ENCODE peak calls at places on chromosomes 6 and 20, in eight cellular contexts. C is mucosa of descending colon, R is neural progenitor cell, B is tibial nerve, Q is cardiac muscle cell, J is IMR-90, U is right cardiac atrium, H is AG04450. Z is an unnamed sample.

GRCh38 chr20:11451793-11452291 is 465.9 kb upstream of the BTBD3 start:
- DNase-seq in C (no peak), R (peak; percentile 74), B (no peak), Q (no peak), J (peak; percentile 11), U (no peak), H (no peak), Z (peak; percentile 78)

GRCh38 chr6:111912904-111913303 is 39.7 kb upstream of the FYN start:
- DNase-seq in C (no peak), R (no peak), B (no peak), Q (no peak), J (no peak), U (no peak), H (no peak), Z (no peak)

GRCh38 chr6:106102034-106102433 is 15.9 kb downstream of the PRDM1 start:
- DNase-seq in C (no peak), R (no peak), B (no peak), Q (no peak), J (no peak), U (no peak), H (no peak), Z (no peak)

GRCh38 chr6:16758163-16758975 is 2.9 kb downstream of the ATXN1 start:
- DNase-seq in C (no peak), R (peak; percentile 78), B (no peak), Q (peak; percentile 34), J (no peak), U (no peak), H (no peak), Z (peak; percentile 53)

GRCh38 chr6:39416026-39416425 is 93.5 kb upstream of the KCNK16 start:
- DNase-seq in C (no peak), R (peak; percentile 58), B (no peak), Q (no peak), J (no peak), U (no peak), H (no peak), Z (no peak)

GRCh38 chr6:98835149-98836024 is 1.0 kb downstream of the POU3F2 start:
- DNase-seq in C (no peak), R (peak; percentile 69), B (no peak), Q (peak; percentile 39), J (no peak), U (no peak), H (no peak), Z (no peak)

GRCh38 chr6:12395898-12396297 is 105.7 kb downstream of the EDN1 start:
- DNase-seq in C (no peak), R (no peak), B (no peak), Q (no peak), J (no peak), U (no peak), H (no peak), Z (no peak)

GRCh38 chr6:106334646-106335448 is 9.3 kb upstream of the ATG5 start:
- DNase-seq in C (peak; percentile 53), R (peak; percentile 68), B (no peak), Q (peak; percentile 63), J (peak; percentile 47), U (peak; percentile 23), H (peak; percentile 10), Z (peak; percentile 49)

GRCh38 chr6:56497691-56498090 is 145.0 kb downstream of the DST start:
- DNase-seq in C (no peak), R (no peak), B (no peak), Q (no peak), J (no peak), U (no peak), H (no peak), Z (no peak)

GRCh38 chr6:119609865-119610264 is 260.3 kb upstream of the MAN1A1 start:
- DNase-seq in C (no peak), R (no peak), B (no peak), Q (no peak), J (no peak), U (no peak), H (no peak), Z (no peak)

GRCh38 chr6:157830354-157831017 is 7.4 kb downstream of the SNX9 start:
- DNase-seq in C (no peak), R (peak; percentile 15), B (no peak), Q (no peak), J (no peak), U (no peak), H (no peak), Z (peak; percentile 41)

GRCh38 chr20:35726759-35727711 is 15.0 kb downstream of the RBM39 start:
- DNase-seq in C (no peak), R (no peak), B (no peak), Q (no peak), J (no peak), U (no peak), H (no peak), Z (no peak)

GRCh38 chr20:47785321-47785899 is at the start of gene SULF2:
- DNase-seq in C (peak; percentile 85), R (peak; percentile 83), B (no peak), Q (peak; percentile 70), J (no peak), U (peak; percentile 55), H (no peak), Z (no peak)

GRCh38 chr6:17877196-17877889 is 110.1 kb downstream of the KIF13A start:
- DNase-seq in C (no peak), R (no peak), B (no peak), Q (no peak), J (peak; percentile 81), U (no peak), H (peak; percentile 44), Z (peak; percentile 76)

GRCh38 chr20:34115232-34115631 is 3.2 kb upstream of the EIF2S2 start:
- DNase-seq in C (no peak), R (no peak), B (no peak), Q (no peak), J (no peak), U (no peak), H (no peak), Z (no peak)

GRCh38 chr6:52306972-52307849 is 22.7 kb upstream of the MCM3 start:
- DNase-seq in C (no peak), R (no peak), B (no peak), Q (no peak), J (no peak), U (no peak), H (no peak), Z (no peak)

GRCh38 chr6:153170511-153170910 is 39.4 kb upstream of the RGS17 start:
- DNase-seq in C (no peak), R (no peak), B (no peak), Q (no peak), J (peak; percentile 52), U (no peak), H (no peak), Z (peak; percentile 27)

DNA sequence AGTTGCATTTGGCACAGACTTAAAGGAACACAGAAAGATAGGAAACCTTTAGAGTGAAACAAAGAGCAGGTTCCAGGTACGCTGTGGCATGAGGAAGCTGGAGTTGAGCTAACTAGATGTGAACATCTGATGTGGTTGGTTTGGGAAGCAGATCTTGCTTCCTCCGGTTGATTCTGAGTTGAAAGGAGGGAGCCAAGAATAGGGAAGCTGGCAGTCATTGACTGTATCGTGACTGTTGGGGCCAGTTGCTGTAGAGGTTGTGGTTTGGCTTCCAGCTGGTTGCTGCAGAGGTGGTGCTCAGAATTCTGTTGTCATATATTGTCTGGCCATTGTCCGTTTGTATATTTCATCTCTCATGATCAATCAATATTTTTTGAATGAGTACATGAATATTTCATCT is 325.9 kb downstream of the PLCB1 start:
- DNase-seq in C (no peak), R (no peak), B (no peak), Q (no peak), J (no peak), U (no peak), H (no peak), Z (no peak)
- H3K4me3 ChIP-seq in C (no peak overlapping the region), R (no peak overlapping the region), B (no peak overlapping the region), Q (no peak overlapping the region), J (no peak overlapping the region), U (no peak overlapping the region), H (no peak overlapping the region), Z (no peak overlapping the region)

DNA sequence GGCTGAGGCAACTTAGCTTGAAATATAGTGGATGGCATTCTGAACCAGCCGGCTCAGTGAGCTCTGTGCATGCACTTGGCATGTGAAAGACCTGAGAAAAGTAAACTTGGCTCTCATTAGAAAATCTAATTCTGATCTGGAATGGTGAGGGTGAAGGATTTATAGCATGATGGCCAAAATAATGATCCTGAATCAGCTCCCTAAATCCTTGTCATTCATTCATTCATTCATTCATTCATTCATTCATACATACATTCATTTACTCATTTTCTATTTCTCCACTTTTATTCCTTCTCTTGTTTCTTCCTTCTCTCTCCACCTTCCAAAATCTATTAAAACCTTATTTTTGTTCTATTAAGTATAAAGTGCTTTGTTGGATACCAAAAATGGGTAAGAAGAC is 681.1 kb downstream of the DHX35 start:
- DNase-seq in C (no peak), R (no peak), B (no peak), Q (no peak), J (no peak), U (no peak), H (no peak), Z (no peak)
- H3K4me3 ChIP-seq in C (no peak overlapping the region), R (no peak overlapping the region), B (no peak overlapping the region), Q (no peak overlapping the region), J (no peak overlapping the region), U (no peak overlapping the region), H (no peak overlapping the region), Z (no peak overlapping the region)

DNA sequence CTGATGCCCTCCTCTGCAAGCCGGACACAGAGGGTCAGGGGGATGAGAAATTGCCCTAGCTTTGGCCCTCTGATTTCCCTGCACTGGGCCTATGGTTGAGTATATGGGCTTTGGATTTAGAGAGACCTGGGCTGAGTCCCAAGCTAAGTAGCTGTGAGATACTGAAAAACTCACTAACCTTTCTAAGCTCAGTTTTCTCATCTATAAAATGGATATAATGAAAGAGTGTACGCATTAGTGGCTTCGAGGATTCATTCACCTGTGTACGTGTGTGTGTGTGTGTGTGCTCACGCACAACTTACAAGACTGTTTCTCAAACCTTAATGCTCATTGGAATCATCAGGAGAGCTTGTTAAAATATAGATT is 12.7 kb upstream of the RBPJL start:
- DNase-seq in C (no peak), R (no peak), B (no peak), Q (no peak), J (no peak), U (no peak), H (no peak), Z (no peak)
- H3K4me3 ChIP-seq in C (no peak overlapping the region), R (no peak overlapping the region), B (peak overlapping the region; percentile 41), Q (no peak overlapping the region), J (no peak overlapping the region), U (peak overlapping the region; percentile 47), H (peak overlapping the region; percentile 58), Z (peak overlapping the region; percentile 45)

GRCh38 chr20:57683876-57684275 is 25.9 kb downstream of the PMEPA1 start:
- DNase-seq in C (no peak), R (no peak), B (no peak), Q (no peak), J (no peak), U (no peak), H (no peak), Z (no peak)

GRCh38 chr20:57679113-57679512 is 30.7 kb downstream of the PMEPA1 start:
- DNase-seq in C (no peak), R (no peak), B (no peak), Q (no peak), J (no peak), U (no peak), H (no peak), Z (no peak)

GRCh38 chr20:57682184-57683038 is 27.4 kb downstream of the PMEPA1 start:
- DNase-seq in C (no peak), R (no peak), B (no peak), Q (no peak), J (no peak), U (no peak), H (no peak), Z (no peak)

GRCh38 chr20:57680131-57680716 is 29.6 kb downstream of the PMEPA1 start:
- DNase-seq in C (no peak), R (no peak), B (no peak), Q (peak; percentile 73), J (no peak), U (no peak), H (no peak), Z (no peak)

GRCh38 chr20:57680934-57681914 is 28.6 kb downstream of the PMEPA1 start:
- DNase-seq in C (no peak), R (no peak), B (no peak), Q (no peak), J (no peak), U (no peak), H (no peak), Z (no peak)
- H3K4me3 ChIP-seq in C (no peak overlapping the region), R (no peak overlapping the region), B (no peak overlapping the region), Q (no peak overlapping the region), J (no peak overlapping the region), U (no peak overlapping the region), H (no peak overlapping the region), Z (no peak overlapping the region)